ENCODE peak calls at places on chromosomes 12 and 14, in four cellular contexts. One of them, this sample, is unnamed.

GRCh38 chr14:99670361-99671229 is 13.5 kb upstream of the CYP46A1 start:
- DNase-seq in A172: no peak
- DNase-seq in A549: no peak
- DNase-seq in CMK: no peak
- DNase-seq in this sample: no peak

GRCh38 chr12:69534389-69534822 is 50.9 kb upstream of the CCT2 start:
- DNase-seq in A172: peak; percentile 89
- DNase-seq in A549: peak; percentile 71
- DNase-seq in CMK: no peak
- DNase-seq in this sample: no peak

GRCh38 chr14:52918486-52918885 is 32.4 kb downstream of the FERMT2 start:
- DNase-seq in A172: peak; percentile 36
- DNase-seq in CMK: no peak
- DNase-seq in A549: peak; percentile 33
- DNase-seq in this sample: peak; percentile 48

GRCh38 chr14:69650948-69651369 is 39.6 kb downstream of the SUSD6 start:
- DNase-seq in A172: no peak
- DNase-seq in CMK: no peak
- DNase-seq in A549: no peak
- DNase-seq in this sample: no peak

GRCh38 chr14:35229495-35230089 is 62.6 kb upstream of the PSMA6 start:
- DNase-seq in CMK: peak; percentile 1
- DNase-seq in A549: no peak
- DNase-seq in A172: no peak
- DNase-seq in this sample: no peak

GRCh38 chr14:78164226-78164853 is 5.8 kb upstream of the NRXN3 start:
- DNase-seq in A549: peak; percentile 48
- DNase-seq in A172: no peak
- DNase-seq in CMK: no peak
- DNase-seq in this sample: no peak

GRCh38 chr12:27474344-27474743 is 27.8 kb downstream of the SMCO2 start:
- DNase-seq in CMK: no peak
- DNase-seq in A172: peak; percentile 62
- DNase-seq in A549: no peak
- DNase-seq in this sample: no peak

GRCh38 chr14:73295198-73295796 is 58.0 kb downstream of the PAPLN start:
- DNase-seq in CMK: no peak
- DNase-seq in A172: peak; percentile 49
- DNase-seq in A549: peak; percentile 44
- DNase-seq in this sample: no peak

GRCh38 chr12:52903855-52904508 is 894 bp downstream of the KRT8 start:
- DNase-seq in A172: peak; percentile 53
- DNase-seq in A549: peak; percentile 64
- DNase-seq in CMK: no peak
- DNase-seq in this sample: no peak

GRCh38 chr12:69330475-69331473 is 17.4 kb upstream of the LYZ start:
- DNase-seq in CMK: peak; percentile 18
- DNase-seq in A549: no peak
- DNase-seq in A172: no peak
- DNase-seq in this sample: no peak

GRCh38 chr12:109951136-109951535 is 45.0 kb downstream of the GIT2 start:
- DNase-seq in A172: peak; percentile 94
- DNase-seq in CMK: no peak
- DNase-seq in A549: no peak
- DNase-seq in this sample: no peak

GRCh38 chr12:5171701-5172100 is 128.0 kb downstream of the KCNA5 start:
- DNase-seq in CMK: no peak
- DNase-seq in A172: peak; percentile 36
- DNase-seq in A549: peak; percentile 48
- DNase-seq in this sample: no peak

GRCh38 chr14:72704507-72704906 is 189.4 kb downstream of the DPF3 start:
- DNase-seq in CMK: no peak
- DNase-seq in A172: no peak
- DNase-seq in A549: no peak
- DNase-seq in this sample: no peak

GRCh38 chr12:118685983-118686607 is 295.2 kb upstream of the SRRM4 start:
- DNase-seq in A549: no peak
- DNase-seq in A172: no peak
- DNase-seq in CMK: no peak
- DNase-seq in this sample: no peak

GRCh38 chr12:2997989-2998670 is 38.9 kb downstream of the TEAD4 start:
- DNase-seq in CMK: no peak
- DNase-seq in A549: no peak
- DNase-seq in A172: no peak
- DNase-seq in this sample: no peak

GRCh38 chr12:77469614-77470333 is 360.9 kb upstream of the NAV3 start:
- DNase-seq in A549: no peak
- DNase-seq in A172: no peak
- DNase-seq in CMK: no peak
- DNase-seq in this sample: no peak

GRCh38 chr14:55366271-55366670 is 45.4 kb downstream of the ATG14 start:
- DNase-seq in A549: no peak
- DNase-seq in A172: peak; percentile 62
- DNase-seq in CMK: no peak
- DNase-seq in this sample: no peak

GRCh38 chr12:74401035-74401434 is 136.6 kb upstream of the ATXN7L3B start:
- DNase-seq in A549: peak; percentile 81
- DNase-seq in A172: no peak
- DNase-seq in CMK: no peak
- DNase-seq in this sample: no peak

GRCh38 chr12:111211910-111212757 is 156.8 kb downstream of the PHETA1 start:
- DNase-seq in A549: no peak
- DNase-seq in A172: no peak
- DNase-seq in CMK: no peak
- DNase-seq in this sample: no peak

GRCh38 chr14:102822311-102822863 is 45.1 kb downstream of the TRAF3 start:
- DNase-seq in A549: no peak
- DNase-seq in A172: no peak
- DNase-seq in CMK: no peak
- DNase-seq in this sample: no peak

GRCh38 chr12:48995061-48995879 is 3.9 kb downstream of the DDN start:
- DNase-seq in CMK: no peak
- DNase-seq in A549: peak; percentile 89
- DNase-seq in A172: peak; percentile 78
- DNase-seq in this sample: peak; percentile 17

GRCh38 chr12:120060196-120060595 is 56.4 kb downstream of the RAB35 start:
- DNase-seq in CMK: no peak
- DNase-seq in A172: no peak
- DNase-seq in A549: no peak
- DNase-seq in this sample: no peak

GRCh38 chr12:23217158-23217557 is 592.2 kb downstream of the ETNK1 start:
- DNase-seq in A172: no peak
- DNase-seq in CMK: no peak
- DNase-seq in A549: no peak
- DNase-seq in this sample: no peak

GRCh38 chr14:23481362-23481970 is 12.0 kb downstream of the NGDN start:
- DNase-seq in CMK: no peak
- DNase-seq in A172: no peak
- DNase-seq in A549: no peak
- DNase-seq in this sample: no peak

GRCh38 chr12:59408431-59408830 is 187.4 kb upstream of the SLC16A7 start:
- DNase-seq in A549: no peak
- DNase-seq in CMK: no peak
- DNase-seq in A172: peak; percentile 13
- DNase-seq in this sample: no peak

GRCh38 chr12:127342861-127343260 is 924.1 kb upstream of the TMEM132C start:
- DNase-seq in A172: no peak
- DNase-seq in A549: no peak
- DNase-seq in CMK: no peak
- DNase-seq in this sample: no peak

GRCh38 chr14:38366374-38366773 is 110.5 kb upstream of the CLEC14A start:
- DNase-seq in A549: no peak
- DNase-seq in CMK: no peak
- DNase-seq in A172: peak; percentile 31
- DNase-seq in this sample: no peak

GRCh38 chr14:103994535-103995184 is 52.3 kb upstream of the RD3L start:
- DNase-seq in CMK: no peak
- DNase-seq in A549: no peak
- DNase-seq in A172: no peak
- DNase-seq in this sample: no peak

GRCh38 chr12:12791756-12792346 is 6.4 kb downstream of the APOLD1 start:
- DNase-seq in A172: peak; percentile 56
- DNase-seq in A549: peak; percentile 23
- DNase-seq in CMK: no peak
- DNase-seq in this sample: no peak

GRCh38 chr12:67772276-67773169 is 124.0 kb downstream of the DYRK2 start:
- DNase-seq in A549: peak; percentile 12
- DNase-seq in A172: peak; percentile 76
- DNase-seq in CMK: no peak
- DNase-seq in this sample: no peak

GRCh38 chr12:3336606-3337311 is 154.2 kb upstream of the PRMT8 start:
- DNase-seq in CMK: no peak
- DNase-seq in A172: no peak
- DNase-seq in A549: no peak
- DNase-seq in this sample: no peak

GRCh38 chr14:53767566-53767965 is 189.1 kb downstream of the BMP4 start:
- DNase-seq in A549: no peak
- DNase-seq in CMK: no peak
- DNase-seq in A172: no peak
- DNase-seq in this sample: no peak

This sample was measured in GF-D8.